ENCODE peak calls at places on chromosomes 6 and 20, in six cellular contexts. One of them, this sample, is unnamed. For H3K27me3 and H3K4me1, the result is how much of the 10 kb centered on the place peaks cover.

GRCh38 chr20:47274449-47275108 is 81.9 kb downstream of the ZMYND8 start:
- DNase-seq in psoas muscle: no peak
- DNase-seq in breast epithelium: no peak
- DNase-seq in CD8-positive, alpha-beta memory T cell: no peak
- DNase-seq in fibroblast of lung: peak
- DNase-seq in right cardiac atrium: no peak
- DNase-seq in this sample: peak

GRCh38 chr6:153814136-153814535 is 224.9 kb upstream of the OPRM1 start:
- DNase-seq in breast epithelium: no peak
- DNase-seq in psoas muscle: no peak
- DNase-seq in fibroblast of lung: no peak
- DNase-seq in CD8-positive, alpha-beta memory T cell: no peak
- DNase-seq in right cardiac atrium: no peak
- DNase-seq in this sample: no peak

GRCh38 chr6:100445512-100445911 is 19.2 kb downstream of the SIM1 start:
- DNase-seq in breast epithelium: no peak
- DNase-seq in psoas muscle: no peak
- DNase-seq in right cardiac atrium: no peak
- DNase-seq in CD8-positive, alpha-beta memory T cell: no peak
- DNase-seq in fibroblast of lung: no peak
- DNase-seq in this sample: no peak

GRCh38 chr20:52754366-52754765 is 217.8 kb upstream of the TSHZ2 start:
- DNase-seq in psoas muscle: no peak
- DNase-seq in CD8-positive, alpha-beta memory T cell: no peak
- DNase-seq in right cardiac atrium: no peak
- DNase-seq in breast epithelium: no peak
- DNase-seq in fibroblast of lung: peak
- DNase-seq in this sample: no peak

GRCh38 chr20:49882171-49882970 is 33.0 kb downstream of the SPATA2 start:
- DNase-seq in psoas muscle: no peak
- DNase-seq in CD8-positive, alpha-beta memory T cell: no peak
- DNase-seq in breast epithelium: no peak
- DNase-seq in fibroblast of lung: no peak
- DNase-seq in right cardiac atrium: peak
- DNase-seq in this sample: no peak

GRCh38 chr6:141403827-141404226 is 728.9 kb upstream of the GJE1 start:
- DNase-seq in psoas muscle: no peak
- DNase-seq in CD8-positive, alpha-beta memory T cell: no peak
- DNase-seq in breast epithelium: no peak
- DNase-seq in fibroblast of lung: no peak
- DNase-seq in right cardiac atrium: no peak
- DNase-seq in this sample: no peak

GRCh38 chr20:9978395-9979004 is 56.3 kb upstream of the ANKEF1 start:
- DNase-seq in fibroblast of lung: peak
- DNase-seq in breast epithelium: peak
- DNase-seq in right cardiac atrium: no peak
- DNase-seq in psoas muscle: no peak
- DNase-seq in CD8-positive, alpha-beta memory T cell: peak
- DNase-seq in this sample: peak

GRCh38 chr6:161137839-161138544 is 135.9 kb downstream of the AGPAT4 start:
- DNase-seq in fibroblast of lung: peak
- DNase-seq in psoas muscle: no peak
- DNase-seq in CD8-positive, alpha-beta memory T cell: no peak
- DNase-seq in right cardiac atrium: no peak
- DNase-seq in breast epithelium: no peak
- DNase-seq in this sample: peak

GRCh38 chr20:59802018-59802417 is 131.4 kb downstream of the SYCP2 start:
- DNase-seq in psoas muscle: no peak
- DNase-seq in fibroblast of lung: no peak
- DNase-seq in right cardiac atrium: no peak
- DNase-seq in breast epithelium: no peak
- DNase-seq in CD8-positive, alpha-beta memory T cell: no peak
- DNase-seq in this sample: no peak

GRCh38 chr6:42211726-42212125 is 5.9 kb downstream of the MRPS10 start:
- DNase-seq in right cardiac atrium: no peak
- DNase-seq in CD8-positive, alpha-beta memory T cell: no peak
- DNase-seq in psoas muscle: no peak
- DNase-seq in fibroblast of lung: no peak
- DNase-seq in breast epithelium: no peak
- DNase-seq in this sample: no peak

GRCh38 chr6:165737396-165737795 is 74.4 kb upstream of the PDE10A start:
- DNase-seq in breast epithelium: no peak
- DNase-seq in psoas muscle: no peak
- DNase-seq in fibroblast of lung: no peak
- DNase-seq in right cardiac atrium: no peak
- DNase-seq in CD8-positive, alpha-beta memory T cell: no peak
- DNase-seq in this sample: no peak

GRCh38 chr6:75402296-75402695 is 91.3 kb downstream of the FILIP1 start:
- DNase-seq in CD8-positive, alpha-beta memory T cell: no peak
- DNase-seq in fibroblast of lung: peak
- DNase-seq in psoas muscle: peak
- DNase-seq in right cardiac atrium: no peak
- DNase-seq in breast epithelium: no peak
- DNase-seq in this sample: no peak

GRCh38 chr20:17566345-17566744 is 3.5 kb upstream of the DSTN start:
- DNase-seq in CD8-positive, alpha-beta memory T cell: no peak
- DNase-seq in fibroblast of lung: no peak
- DNase-seq in breast epithelium: no peak
- DNase-seq in right cardiac atrium: no peak
- DNase-seq in psoas muscle: no peak
- DNase-seq in this sample: no peak

GRCh38 chr6:165308926-165309731 is at the start of gene C6orf118:
- DNase-seq in psoas muscle: no peak
- DNase-seq in CD8-positive, alpha-beta memory T cell: no peak
- DNase-seq in fibroblast of lung: peak
- DNase-seq in right cardiac atrium: peak
- DNase-seq in breast epithelium: no peak
- DNase-seq in this sample: no peak

GRCh38 chr6:117440558-117441525 is 15.1 kb upstream of the ROS1 start:
- DNase-seq in psoas muscle: no peak
- DNase-seq in fibroblast of lung: peak
- DNase-seq in right cardiac atrium: no peak
- DNase-seq in CD8-positive, alpha-beta memory T cell: no peak
- DNase-seq in breast epithelium: no peak
- DNase-seq in this sample: peak

GRCh38 chr6:147203311-147204059 is 732 bp upstream of the STXBP5 start:
- DNase-seq in breast epithelium: peak
- DNase-seq in right cardiac atrium: peak
- DNase-seq in psoas muscle: peak
- DNase-seq in fibroblast of lung: peak
- DNase-seq in CD8-positive, alpha-beta memory T cell: peak
- DNase-seq in this sample: peak

GRCh38 chr20:11902264-11902663 is 15.4 kb upstream of the BTBD3 start:
- DNase-seq in CD8-positive, alpha-beta memory T cell: no peak
- DNase-seq in psoas muscle: no peak
- DNase-seq in right cardiac atrium: no peak
- DNase-seq in breast epithelium: no peak
- DNase-seq in fibroblast of lung: peak
- DNase-seq in this sample: peak

GRCh38 chr20:42483694-42484303 is 705.9 kb downstream of the PTPRT start:
- DNase-seq in breast epithelium: no peak
- DNase-seq in right cardiac atrium: peak
- DNase-seq in psoas muscle: no peak
- DNase-seq in CD8-positive, alpha-beta memory T cell: no peak
- DNase-seq in fibroblast of lung: no peak
- DNase-seq in this sample: no peak

GRCh38 chr20:37615507-37616425 is 78.1 kb upstream of the CTNNBL1 start:
- DNase-seq in psoas muscle: no peak
- DNase-seq in fibroblast of lung: peak
- DNase-seq in CD8-positive, alpha-beta memory T cell: peak
- DNase-seq in breast epithelium: no peak
- DNase-seq in right cardiac atrium: no peak
- DNase-seq in this sample: peak

GRCh38 chr6:163837681-163838431 is 423.3 kb downstream of the QKI start:
- DNase-seq in psoas muscle: no peak
- DNase-seq in fibroblast of lung: peak
- DNase-seq in CD8-positive, alpha-beta memory T cell: no peak
- DNase-seq in breast epithelium: no peak
- DNase-seq in right cardiac atrium: peak
- DNase-seq in this sample: no peak

GRCh38 chr20:49938173-49939163 is 2.3 kb downstream of the RNF114 start:
- DNase-seq in fibroblast of lung: peak
- DNase-seq in breast epithelium: no peak
- DNase-seq in right cardiac atrium: peak
- DNase-seq in CD8-positive, alpha-beta memory T cell: no peak
- DNase-seq in psoas muscle: peak
- DNase-seq in this sample: no peak

GRCh38 chr20:9912858-9913434 is 74.1 kb upstream of the PAK5 start:
- DNase-seq in fibroblast of lung: peak
- DNase-seq in right cardiac atrium: peak
- DNase-seq in CD8-positive, alpha-beta memory T cell: peak
- DNase-seq in psoas muscle: peak
- DNase-seq in breast epithelium: peak
- DNase-seq in this sample: no peak

GRCh38 chr6:165906-166305 is 126.4 kb upstream of the DUSP22 start:
- DNase-seq in CD8-positive, alpha-beta memory T cell: no peak
- DNase-seq in psoas muscle: no peak
- DNase-seq in breast epithelium: no peak
- DNase-seq in fibroblast of lung: no peak
- DNase-seq in right cardiac atrium: no peak
- DNase-seq in this sample: no peak

GRCh38 chr6:130547723-130548122 is 181.9 kb downstream of the TMEM200A start:
- DNase-seq in breast epithelium: no peak
- DNase-seq in CD8-positive, alpha-beta memory T cell: no peak
- DNase-seq in right cardiac atrium: no peak
- DNase-seq in psoas muscle: no peak
- DNase-seq in fibroblast of lung: no peak
- DNase-seq in this sample: no peak

GRCh38 chr6:149964243-149965190 is 774 bp downstream of the ULBP1 start:
- DNase-seq in right cardiac atrium: peak
- DNase-seq in breast epithelium: no peak
- DNase-seq in fibroblast of lung: peak
- DNase-seq in CD8-positive, alpha-beta memory T cell: no peak
- DNase-seq in psoas muscle: no peak
- DNase-seq in this sample: peak
- H3K27me3 ChIP-seq in right cardiac atrium: under half
- H3K27me3 ChIP-seq in breast epithelium: under half
- H3K27me3 ChIP-seq in fibroblast of lung: under half
- H3K27me3 ChIP-seq in CD8-positive, alpha-beta memory T cell: half or more
- H3K27me3 ChIP-seq in psoas muscle: under half
- H3K27me3 ChIP-seq in this sample: under half

DNA sequence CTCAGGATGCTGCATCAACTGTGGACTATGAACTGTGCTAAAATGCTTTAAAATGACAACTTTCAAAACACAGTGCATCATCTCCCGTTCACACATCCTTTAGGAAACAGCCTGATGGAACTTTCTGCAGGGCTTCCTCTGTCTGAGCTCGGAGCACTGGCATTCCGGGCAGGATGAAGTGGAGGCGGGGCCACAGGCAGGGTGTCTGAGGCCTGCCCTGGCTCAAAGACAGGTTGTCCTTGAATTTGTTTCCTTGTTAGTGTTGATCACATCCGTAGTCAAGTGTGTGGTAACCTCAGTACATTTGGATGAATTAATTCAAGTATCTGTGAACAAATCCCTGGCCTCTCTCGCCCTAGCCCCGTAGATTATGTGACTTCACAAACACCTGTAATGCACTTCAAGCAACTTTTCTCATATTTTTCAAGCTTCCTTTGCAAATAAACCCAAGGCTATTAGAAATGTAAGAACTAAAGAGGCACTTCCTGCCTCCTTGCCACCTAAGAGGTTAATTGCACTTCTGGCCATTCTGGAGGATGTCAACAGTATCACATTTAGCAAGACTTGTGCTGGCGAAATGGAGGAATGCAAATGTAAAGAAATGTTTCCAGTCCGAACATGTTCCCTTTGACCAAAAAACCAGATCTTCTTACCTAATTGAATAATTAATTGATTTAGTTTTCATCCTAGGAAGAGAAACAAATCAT is 3.1 kb downstream of the CD93 start:
- DNase-seq in fibroblast of lung: no peak
- DNase-seq in CD8-positive, alpha-beta memory T cell: no peak
- DNase-seq in right cardiac atrium: peak
- DNase-seq in breast epithelium: no peak
- DNase-seq in psoas muscle: no peak
- DNase-seq in this sample: peak
- H3K27ac ChIP-seq in fibroblast of lung: no peak
- H3K27ac ChIP-seq in CD8-positive, alpha-beta memory T cell: no peak
- H3K27ac ChIP-seq in right cardiac atrium: peak
- H3K27ac ChIP-seq in breast epithelium: peak
- H3K27ac ChIP-seq in psoas muscle: peak
- H3K27ac ChIP-seq in this sample: no peak

DNA sequence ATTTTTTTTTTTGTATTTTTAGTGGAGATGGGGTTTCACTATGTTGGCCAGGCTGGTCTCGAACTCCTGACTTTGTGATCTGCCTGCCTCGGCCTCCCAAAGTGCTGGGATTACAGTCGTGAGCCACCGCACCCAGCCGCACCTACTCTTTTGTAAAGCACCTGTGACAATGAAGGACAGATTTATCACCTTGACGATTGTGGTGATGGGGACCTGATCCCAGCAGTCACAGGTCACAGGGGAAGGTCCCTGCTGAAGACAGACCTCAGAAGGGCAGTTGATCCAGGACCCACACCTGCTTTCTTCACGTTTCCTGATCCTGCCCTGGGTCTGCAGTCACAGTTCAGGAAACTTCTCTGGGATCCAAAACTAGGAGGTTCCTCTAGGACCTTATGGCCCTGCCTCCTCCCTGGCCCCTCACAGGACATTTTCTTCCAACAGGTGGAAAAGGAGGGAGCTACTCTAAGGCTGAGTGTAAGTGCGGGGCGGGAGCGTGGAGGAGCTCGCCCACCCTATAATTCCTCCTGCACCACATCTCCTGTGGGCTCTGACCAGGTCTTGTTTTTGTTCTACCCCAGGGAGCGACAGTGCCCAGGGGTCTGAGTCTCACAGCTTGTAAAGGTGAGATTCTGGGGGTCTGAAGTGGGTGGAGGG is 2.8 kb downstream of the HLA-E start:
- DNase-seq in fibroblast of lung: no peak
- DNase-seq in CD8-positive, alpha-beta memory T cell: no peak
- DNase-seq in right cardiac atrium: no peak
- DNase-seq in psoas muscle: no peak
- DNase-seq in breast epithelium: no peak
- DNase-seq in this sample: no peak
- H3K4me1 ChIP-seq in fibroblast of lung: under half
- H3K4me1 ChIP-seq in CD8-positive, alpha-beta memory T cell: half or more
- H3K4me1 ChIP-seq in right cardiac atrium: under half
- H3K4me1 ChIP-seq in psoas muscle: under half
- H3K4me1 ChIP-seq in breast epithelium: under half
- H3K4me1 ChIP-seq in this sample: under half

DNA sequence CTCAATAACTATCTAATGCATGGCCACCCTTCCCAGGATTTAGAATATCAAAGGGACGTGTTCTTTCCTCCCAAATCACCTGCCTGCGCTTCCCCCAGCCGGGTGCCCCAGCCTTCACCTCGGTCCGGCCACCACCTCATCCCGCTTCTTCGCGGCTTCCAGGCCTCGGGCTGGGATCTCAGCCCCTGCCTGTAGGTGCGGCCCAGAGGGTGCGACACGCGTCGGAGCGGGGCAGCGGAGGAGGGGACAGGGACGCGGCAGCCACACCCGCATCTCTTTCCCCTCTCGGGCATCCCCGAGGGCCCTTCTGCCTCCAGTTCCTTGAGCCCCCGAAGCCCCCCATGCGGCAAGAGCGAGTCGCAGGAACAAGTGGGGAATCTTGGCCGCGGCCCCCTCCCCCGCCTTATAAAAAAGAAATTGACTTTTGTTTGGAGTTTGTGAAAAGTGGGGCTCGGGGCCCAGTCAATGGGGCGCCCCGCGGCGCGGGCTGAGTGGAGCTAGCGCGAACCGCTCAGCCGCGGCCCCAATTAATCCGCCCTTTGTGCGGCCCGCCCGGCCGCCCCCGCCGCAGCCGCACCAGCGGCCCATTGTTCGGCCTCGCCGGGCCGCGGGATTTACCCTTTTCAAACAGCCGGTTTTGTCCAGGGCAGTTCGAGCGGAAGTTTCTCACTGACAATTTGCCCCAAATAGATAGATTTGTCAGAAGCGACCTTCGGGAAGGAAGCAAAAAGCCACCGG is 8.4 kb upstream of the NR2E1 start:
- DNase-seq in psoas muscle: no peak
- DNase-seq in fibroblast of lung: no peak
- DNase-seq in breast epithelium: no peak
- DNase-seq in CD8-positive, alpha-beta memory T cell: no peak
- DNase-seq in right cardiac atrium: no peak
- DNase-seq in this sample: no peak
- H3K27me3 ChIP-seq in psoas muscle: under half
- H3K27me3 ChIP-seq in fibroblast of lung: half or more
- H3K27me3 ChIP-seq in breast epithelium: half or more
- H3K27me3 ChIP-seq in CD8-positive, alpha-beta memory T cell: under half
- H3K27me3 ChIP-seq in right cardiac atrium: under half
- H3K27me3 ChIP-seq in this sample: half or more